ENCODE peak calls at places on chromosomes 6 and 20, in seven cellular contexts. Y is GM12878, G is GM23338, T is HCT116, H is HepG2, S is H1, E is endothelial cell of umbilical vein. M is an unnamed sample.

GRCh38 chr6:149065658-149066556 is 251.6 kb upstream of the TAB2 start:
- DNase-seq in E (no peak), G (no peak), S (no peak), H (no peak), T (no peak), Y (peak; percentile 99), M (no peak)

GRCh38 chr6:144543006-144543871 is 258.1 kb downstream of the UTRN start:
- DNase-seq in H (no peak), Y (no peak), E (no peak), S (no peak), G (peak; percentile 28), T (peak; percentile 32), M (no peak)

GRCh38 chr6:36692861-36693702 is 4.5 kb upstream of the RAB44 start:
- DNase-seq in T (no peak), S (no peak), H (no peak), G (no peak), E (no peak), Y (no peak), M (no peak)

GRCh38 chr6:100166991-100167390 is 173.0 kb upstream of the MCHR2 start:
- DNase-seq in Y (no peak), E (no peak), T (no peak), S (no peak), G (no peak), H (no peak), M (no peak)

GRCh38 chr6:110816677-110817076 is 1.4 kb upstream of the CDK19 start:
- DNase-seq in E (no peak), G (peak; percentile 10), S (no peak), T (no peak), H (no peak), Y (no peak), M (no peak)

GRCh38 chr6:131164506-131164905 is 29.2 kb downstream of the AKAP7 start:
- DNase-seq in G (no peak), Y (no peak), E (no peak), T (no peak), S (no peak), H (peak; percentile 10), M (no peak)

GRCh38 chr6:83735461-83735860 is 26.6 kb upstream of the SNAP91 start:
- DNase-seq in H (no peak), Y (no peak), E (no peak), T (no peak), S (no peak), G (no peak), M (no peak)

GRCh38 chr6:140636237-140636636 is 1261.8 kb upstream of the CITED2 start:
- DNase-seq in G (no peak), T (no peak), H (no peak), S (no peak), E (no peak), Y (peak; percentile 30), M (no peak)

GRCh38 chr6:30135147-30135546 is 793 bp upstream of the TRIM40 start:
- DNase-seq in H (no peak), Y (no peak), T (no peak), G (no peak), S (no peak), E (no peak), M (no peak)

GRCh38 chr6:139330271-139330670 is 38.5 kb upstream of the TXLNB start:
- DNase-seq in H (no peak), Y (no peak), T (no peak), S (no peak), G (no peak), E (no peak), M (no peak)

GRCh38 chr20:10225439-10226080 is 6.9 kb downstream of the SNAP25 start:
- DNase-seq in S (no peak), G (peak; percentile 73), E (no peak), T (no peak), H (peak; percentile 54), Y (no peak), M (no peak)

GRCh38 chr6:152107973-152108372 is 300.5 kb downstream of the ESR1 start:
- DNase-seq in S (no peak), Y (no peak), T (no peak), H (no peak), G (no peak), E (no peak), M (no peak)

GRCh38 chr20:45867811-45868176 is 10.4 kb downstream of the ZSWIM3 start:
- DNase-seq in T (no peak), E (peak; percentile 17), H (no peak), S (no peak), G (no peak), Y (no peak), M (no peak)

GRCh38 chr6:168377481-168377850 is 57.9 kb upstream of the DACT2 start:
- DNase-seq in G (no peak), H (no peak), E (no peak), S (no peak), T (no peak), Y (no peak), M (no peak)

GRCh38 chr6:24981385-24981758 is 45.6 kb upstream of the RIPOR2 start:
- DNase-seq in Y (no peak), S (no peak), H (no peak), T (no peak), G (peak; percentile 85), E (peak; percentile 36), M (no peak)

GRCh38 chr20:62360854-62361798 is 6.0 kb downstream of the LAMA5 start:
- DNase-seq in T (no peak), S (no peak), E (no peak), Y (no peak), H (no peak), G (peak; percentile 62), M (no peak)

GRCh38 chr6:88376759-88377387 is 210.7 kb upstream of the CNR1 start:
- DNase-seq in S (no peak), E (peak; percentile 73), H (no peak), Y (no peak), G (no peak), T (no peak), M (no peak)

GRCh38 chr6:291697-292505 is at the start of gene DUSP22:
- DNase-seq in S (no peak), T (peak; percentile 45), E (peak; percentile 83), G (peak; percentile 81), H (peak; percentile 80), Y (peak; percentile 81), M (no peak)

GRCh38 chr20:15317546-15318242 is 980.3 kb upstream of the FLRT3 start:
- DNase-seq in Y (peak; percentile 69), S (no peak), G (no peak), H (no peak), E (no peak), T (no peak), M (no peak)

GRCh38 chr6:25369043-25369442 is 89.9 kb downstream of the CARMIL1 start:
- DNase-seq in G (no peak), S (no peak), T (no peak), H (no peak), Y (no peak), E (no peak), M (no peak)

GRCh38 chr6:71406871-71407860 is 118.6 kb downstream of the OGFRL1 start:
- DNase-seq in S (no peak), Y (no peak), T (no peak), G (peak; percentile 64), H (no peak), E (peak; percentile 79), M (no peak)

GRCh38 chr6:148367418-148368024 is 24.9 kb downstream of the SASH1 start:
- DNase-seq in T (no peak), S (no peak), G (peak; percentile 42), Y (no peak), E (peak; percentile 99), H (no peak), M (no peak)

GRCh38 chr6:163133017-163133416 is 281.5 kb upstream of the QKI start:
- DNase-seq in T (no peak), Y (no peak), S (no peak), H (no peak), G (peak; percentile 28), E (no peak), M (no peak)

GRCh38 chr6:163825033-163825432 is 410.5 kb downstream of the QKI start:
- DNase-seq in H (no peak), S (no peak), Y (no peak), T (no peak), E (no peak), G (no peak), M (no peak)

DNA sequence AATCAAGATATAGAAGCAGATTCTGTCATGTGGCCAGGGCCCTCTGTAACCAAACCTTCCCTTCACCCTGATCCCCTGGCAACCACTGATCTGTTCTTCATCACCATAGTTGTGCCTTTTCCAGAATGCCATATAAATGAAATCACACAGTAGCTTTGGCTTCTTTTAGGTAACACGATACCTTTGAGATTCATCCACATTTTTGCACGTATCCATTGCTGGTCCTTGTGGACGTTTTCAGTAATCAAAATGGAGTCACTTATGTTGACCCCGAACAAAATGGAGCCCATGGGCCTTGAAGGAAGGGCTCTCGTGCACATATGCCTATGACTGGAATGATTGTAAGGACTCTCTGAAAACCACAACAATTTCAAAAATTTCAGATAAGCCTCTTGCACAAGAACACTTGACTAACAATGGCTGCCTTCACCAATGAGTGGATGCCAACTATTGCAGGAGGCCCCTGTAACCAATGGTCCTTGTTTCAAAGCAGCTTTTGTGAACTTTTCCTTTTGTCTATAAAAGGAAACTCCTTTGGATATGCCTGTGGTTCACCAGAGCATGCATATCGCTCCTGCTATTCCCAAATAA is 84.3 kb upstream of the RALY start:
- DNase-seq in S (no peak), T (peak; percentile 12), Y (no peak), G (no peak), H (peak; percentile 99), E (peak; percentile 74), M (no peak)
- TF ChIP-seq POLR2AphosphoS5 in S (no peak), T (no peak), Y (no peak), G (no peak), H (no peak), E (no peak), M (no peak)

GRCh38 chr6:41594326-41594725 is 43.9 kb upstream of the MDFI start:
- DNase-seq in Y (no peak), E (no peak), G (no peak), S (no peak), H (no peak), T (no peak), M (no peak)
- TF ChIP-seq EZH2 in Y (no peak), E (no peak), G (no peak), S (no peak), H (no peak), T (no peak), M (no peak)

GRCh38 chr20:60212695-60213094 is 254.5 kb downstream of the CDH26 start:
- DNase-seq in T (no peak), Y (no peak), G (no peak), H (no peak), E (no peak), S (no peak), M (no peak)
- H3K27ac ChIP-seq in T (no peak overlapping the region), Y (no peak overlapping the region), G (no peak overlapping the region), H (no peak overlapping the region), E (no peak overlapping the region), S (no peak overlapping the region), M (no peak overlapping the region)

GRCh38 chr6:143061597-143062385 is 1.1 kb downstream of the AIG1 start:
- DNase-seq in E (no peak), Y (no peak), H (peak; percentile 86), S (no peak), G (no peak), T (no peak), M (no peak)

GRCh38 chr6:143060354-143060805 is 309 bp upstream of the AIG1 start:
- DNase-seq in Y (peak; percentile 31), E (peak; percentile 82), G (peak; percentile 93), T (peak; percentile 90), H (peak; percentile 88), S (peak; percentile 61), M (no peak)

GRCh38 chr6:143062551-143062950 is 1.9 kb downstream of the AIG1 start:
- DNase-seq in G (peak; percentile 69), E (no peak), Y (no peak), S (no peak), H (no peak), T (no peak), M (no peak)

GRCh38 chr6:143059616-143060353 is 904 bp upstream of the AIG1 start:
- DNase-seq in S (no peak), E (peak; percentile 68), G (peak; percentile 36), T (peak; percentile 62), Y (no peak), H (peak; percentile 97), M (no peak)

GRCh38 chr6:143060806-143061596 is at the start of gene AIG1:
- DNase-seq in Y (no peak), S (no peak), T (peak; percentile 47), G (peak; percentile 73), H (no peak), E (peak; percentile 63), M (no peak)
- TF ChIP-seq POLR2AphosphoS5 in Y (no peak), S (peak; percentile 79), T (peak; percentile 83), G (peak; percentile 66), H (peak; percentile 89), E (peak; percentile 62), M (no peak)

M was measured in SK-N-MC.